ENCODE peak calls at places on chromosomes 1 and 21, in seven cellular contexts. E, M, B, P, C, X and V are unnamed samples.

GRCh38 chr1:241902376-241903067 is 54.5 kb downstream of the EXO1 start:
- DNase-seq in B (no peak), M (peak), X (peak), C (no peak), E (no peak), P (no peak), V (no peak)

GRCh38 chr1:77639056-77639455 is 43.4 kb downstream of the ZZZ3 start:
- DNase-seq in B (no peak), C (no peak), E (no peak), P (no peak), M (no peak), X (peak), V (no peak)

GRCh38 chr1:8384088-8384487 is 66.2 kb downstream of the SLC45A1 start:
- DNase-seq in C (no peak), E (no peak), P (no peak), B (no peak), M (peak), X (no peak), V (no peak)

GRCh38 chr1:101290922-101291561 is 54.2 kb downstream of the S1PR1 start:
- DNase-seq in E (no peak), P (no peak), B (no peak), C (no peak), M (no peak), X (no peak), V (no peak)

GRCh38 chr1:231937013-231937754 is 310.6 kb downstream of the DISC1 start:
- DNase-seq in P (no peak), M (no peak), C (peak), B (no peak), X (no peak), E (no peak), V (no peak)

GRCh38 chr1:93042134-93042821 is 36.8 kb upstream of the MTF2 start:
- DNase-seq in E (no peak), B (no peak), X (no peak), C (no peak), P (no peak), M (no peak), V (peak)

GRCh38 chr1:229272164-229273158 is 1.6 kb downstream of the RAB4A start:
- DNase-seq in X (no peak), B (no peak), M (no peak), P (no peak), E (no peak), C (no peak), V (no peak)

GRCh38 chr1:204316164-204316563 is 43.6 kb downstream of the PLEKHA6 start:
- DNase-seq in M (no peak), B (no peak), E (no peak), C (no peak), P (no peak), X (no peak), V (no peak)

GRCh38 chr21:36976882-36977651 is 10.6 kb upstream of the HLCS start:
- DNase-seq in C (no peak), M (peak), B (no peak), X (peak), P (peak), E (peak), V (no peak)

GRCh38 chr1:150537732-150538684 is 11.2 kb upstream of the ADAMTSL4 start:
- DNase-seq in M (peak), X (peak), B (peak), C (peak), P (no peak), E (peak), V (no peak)

GRCh38 chr1:232942413-232943294 is 7.8 kb upstream of the NTPCR start:
- DNase-seq in E (no peak), P (no peak), B (no peak), C (no peak), X (no peak), M (no peak), V (no peak)

GRCh38 chr1:15760520-15761211 is 2.1 kb downstream of the FBLIM1 start:
- DNase-seq in E (peak), X (peak), C (peak), M (peak), P (no peak), B (peak), V (no peak)

GRCh38 chr1:166166400-166166699 is 451 bp downstream of the FAM78B start:
- DNase-seq in E (no peak), P (no peak), C (no peak), X (no peak), B (no peak), M (no peak), V (no peak)

GRCh38 chr1:208910161-208910560 is 666.0 kb upstream of the PLXNA2 start:
- DNase-seq in E (no peak), P (no peak), B (no peak), C (no peak), X (no peak), M (no peak), V (no peak)

GRCh38 chr1:53526451-53527101 is 67.4 kb downstream of the DMRTB1 start:
- DNase-seq in C (peak), E (peak), X (peak), P (no peak), M (peak), B (no peak), V (no peak)

GRCh38 chr1:52551476-52552235 is 1.2 kb downstream of the TUT4 start:
- DNase-seq in P (no peak), B (no peak), X (peak), E (no peak), C (no peak), M (peak), V (peak)

GRCh38 chr1:98704474-98704873 is 43.0 kb downstream of the SNX7 start:
- DNase-seq in E (no peak), C (no peak), B (no peak), X (peak), M (peak), P (no peak), V (peak)

GRCh38 chr1:192550922-192551534 is 24.5 kb upstream of the RGS1 start:
- DNase-seq in B (no peak), P (no peak), E (no peak), M (peak), X (peak), C (no peak), V (peak)

GRCh38 chr1:36151845-36152203 is 2.5 kb upstream of the TRAPPC3 start:
- DNase-seq in M (no peak), P (peak), B (no peak), X (peak), E (no peak), C (no peak), V (peak)

GRCh38 chr1:176619261-176619660 is 156.3 kb downstream of the PAPPA2 start:
- DNase-seq in E (no peak), C (no peak), P (no peak), M (no peak), X (no peak), B (no peak), V (no peak)

GRCh38 chr1:153771841-153772593 is 3.2 kb upstream of the SLC27A3 start:
- DNase-seq in M (no peak), P (no peak), B (no peak), X (no peak), E (no peak), C (no peak), V (no peak)

GRCh38 chr1:215523906-215524305 is 43.2 kb upstream of the KCTD3 start:
- DNase-seq in E (no peak), C (no peak), P (no peak), M (no peak), B (no peak), X (peak), V (no peak)

GRCh38 chr1:227773558-227773957 is 38.3 kb downstream of the SNAP47 start:
- DNase-seq in M (no peak), B (no peak), E (no peak), P (no peak), C (no peak), X (no peak), V (no peak)

GRCh38 chr21:37032877-37033471 is 26.5 kb downstream of the RIPPLY3 start:
- DNase-seq in P (no peak), X (peak), E (peak), M (peak), C (no peak), B (no peak), V (no peak)

GRCh38 chr1:29973406-29973805 is 737.1 kb downstream of the PTPRU start:
- DNase-seq in P (no peak), M (no peak), E (no peak), B (no peak), C (no peak), X (peak), V (no peak)

GRCh38 chr21:32335601-32336575 is 37.2 kb downstream of the MRAP start:
- DNase-seq in E (no peak), X (peak), M (peak), B (no peak), P (no peak), C (no peak), V (no peak)

GRCh38 chr21:18373631-18374030 is 30.0 kb downstream of the TMPRSS15 start:
- DNase-seq in B (no peak), C (no peak), P (no peak), M (peak), X (peak), E (no peak), V (no peak)

GRCh38 chr1:55699151-55699695 is 484.1 kb upstream of the USP24 start:
- DNase-seq in M (no peak), P (no peak), E (no peak), X (no peak), B (no peak), C (no peak), V (no peak)

GRCh38 chr1:153387785-153388184 is 3.1 kb downstream of the S100A8 start:
- DNase-seq in M (no peak), E (no peak), C (no peak), X (no peak), B (no peak), P (no peak), V (no peak)

GRCh38 chr1:217981430-217981829 is 303.7 kb upstream of the RRP15 start:
- DNase-seq in P (no peak), B (no peak), X (no peak), C (no peak), E (no peak), M (no peak), V (no peak)

GRCh38 chr21:28518620-28519019 is 474.1 kb downstream of the LTN1 start:
- DNase-seq in E (no peak), P (no peak), M (no peak), X (no peak), B (no peak), C (no peak), V (no peak)

GRCh38 chr1:98386675-98387440 is 274.7 kb upstream of the SNX7 start:
- DNase-seq in P (no peak), E (no peak), X (no peak), C (no peak), M (no peak), B (no peak), V (no peak)

GRCh38 chr21:33058468-33059318 is 11.2 kb upstream of the OLIG1 start:
- DNase-seq in C (peak), E (no peak), M (no peak), P (no peak), X (no peak), B (no peak), V (no peak)

GRCh38 chr1:30762931-30763653 is 5.5 kb upstream of the LAPTM5 start:
- DNase-seq in B (no peak), C (no peak), M (no peak), P (no peak), X (no peak), E (no peak), V (no peak)

GRCh38 chr1:156069490-156070455 is 8.8 kb downstream of the RAB25 start:
- DNase-seq in B (no peak), C (no peak), P (no peak), X (no peak), E (no peak), M (no peak), V (no peak)

GRCh38 chr1:192879416-192879815 is 70.6 kb downstream of the RGS2 start:
- DNase-seq in E (no peak), B (no peak), P (no peak), M (peak), C (no peak), X (peak), V (no peak)

GRCh38 chr1:143553627-143554026 is 418.2 kb downstream of the FAM72C start:
- DNase-seq in E (no peak), C (no peak), P (no peak), X (no peak), M (no peak), B (no peak), V (no peak)

GRCh38 chr1:110777228-110777627 is 95.7 kb upstream of the CD53 start:
- DNase-seq in C (no peak), P (no peak), B (no peak), M (no peak), E (no peak), X (no peak), V (no peak)

GRCh38 chr1:88935522-88936222 is 44.3 kb upstream of the GTF2B start:
- DNase-seq in C (no peak), E (peak), X (peak), P (no peak), M (no peak), B (no peak), V (no peak)

DNA sequence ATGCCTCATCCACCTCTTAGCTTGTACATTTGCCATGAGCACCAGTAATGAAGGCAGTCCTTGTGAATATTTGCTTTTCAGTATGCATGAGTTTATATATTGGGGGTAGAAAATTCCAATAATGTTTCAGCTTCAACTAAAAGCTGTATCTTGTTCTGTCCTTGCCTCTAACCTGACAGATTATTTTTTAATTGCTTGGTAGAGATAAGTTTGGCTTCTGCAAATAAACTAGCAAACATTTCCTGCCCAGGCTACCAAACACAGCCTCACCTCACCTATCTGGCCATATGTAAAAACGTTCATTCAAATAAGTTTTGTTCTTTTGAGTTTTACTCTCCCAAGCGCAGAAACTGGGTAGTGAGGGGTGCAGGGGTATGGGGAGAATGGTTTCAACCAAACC is 75.6 kb upstream of the HOOK1 start:
- DNase-seq in E (no peak), M (no peak), B (no peak), X (no peak), C (no peak), P (no peak), V (no peak)
- H3K27ac ChIP-seq in E (peak), M (no peak), B (no peak), X (peak), C (peak), P (no peak), V (no peak)

GRCh38 chr1:203028067-203028783 is 1.9 kb downstream of the PPFIA4 start:
- DNase-seq in E (no peak), P (no peak), C (no peak), X (no peak), B (no peak), M (no peak), V (no peak)
- H3K27ac ChIP-seq in E (no peak), P (no peak), C (peak), X (no peak), B (no peak), M (no peak), V (no peak)

GRCh38 chr21:42986125-42986783 is 11.9 kb downstream of the PKNOX1 start:
- DNase-seq in C (no peak), E (no peak), M (no peak), X (no peak), B (no peak), P (no peak), V (no peak)
- H3K27ac ChIP-seq in C (no peak), E (no peak), M (no peak), X (no peak), B (no peak), P (no peak), V (peak)

GRCh38 chr1:9905010-9905409 is 5.1 kb downstream of the CTNNBIP1 start:
- DNase-seq in X (peak), M (peak), C (no peak), B (no peak), E (no peak), P (no peak), V (no peak)
- H3K27ac ChIP-seq in X (no peak), M (peak), C (peak), B (peak), E (no peak), P (no peak), V (no peak)

GRCh38 chr1:183040600-183040999 is 17.4 kb downstream of the LAMC1 start:
- DNase-seq in E (no peak), B (no peak), X (peak), M (peak), P (no peak), C (no peak), V (no peak)
- H3K27ac ChIP-seq in E (no peak), B (peak), X (peak), M (peak), P (no peak), C (peak), V (no peak)

GRCh38 chr1:24505816-24506215 is 3.2 kb downstream of the RCAN3 start:
- DNase-seq in M (no peak), X (no peak), E (no peak), P (no peak), B (no peak), C (no peak), V (no peak)
- H3K27ac ChIP-seq in M (no peak), X (no peak), E (no peak), P (no peak), B (no peak), C (no peak), V (no peak)

GRCh38 chr1:3620708-3621107 is 4.1 kb upstream of the TPRG1L start:
- DNase-seq in X (no peak), E (no peak), B (no peak), C (no peak), M (no peak), P (no peak), V (no peak)

GRCh38 chr1:3625151-3625907 is 514 bp downstream of the TPRG1L start:
- DNase-seq in P (no peak), E (no peak), B (no peak), X (peak), M (peak), C (no peak), V (no peak)

GRCh38 chr1:3623441-3624150 is 1.2 kb upstream of the TPRG1L start:
- DNase-seq in E (no peak), X (no peak), M (no peak), P (no peak), C (no peak), B (no peak), V (no peak)

GRCh38 chr1:3627515-3628253 is 2.9 kb downstream of the TPRG1L start:
- DNase-seq in C (no peak), X (no peak), B (no peak), P (no peak), M (no peak), E (no peak), V (no peak)

GRCh38 chr1:3624194-3625136 is at the start of gene TPRG1L:
- DNase-seq in C (peak), P (peak), E (peak), M (peak), X (peak), B (peak), V (peak)
- H3K27ac ChIP-seq in C (peak), P (peak), E (peak), M (peak), X (peak), B (peak), V (peak)

DNA sequence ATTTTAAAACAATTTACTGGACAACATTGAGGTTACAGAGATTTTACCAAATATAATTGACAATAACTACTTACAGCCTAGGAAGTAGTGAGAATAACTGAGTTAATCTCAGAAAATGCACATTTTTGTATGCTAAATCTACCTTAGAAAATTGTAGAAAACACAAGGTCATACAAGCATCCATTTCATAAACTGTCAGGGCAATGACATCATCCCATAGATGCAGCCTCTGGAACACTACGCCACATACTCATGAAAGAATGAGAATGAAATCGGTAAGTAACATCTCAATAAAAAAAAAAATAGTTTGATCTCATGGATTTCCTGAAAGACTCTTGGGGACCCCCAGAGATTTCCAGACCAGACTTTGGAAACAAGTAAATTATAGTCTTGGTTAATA is 28.9 kb upstream of the BARHL2 start:
- DNase-seq in X (no peak), P (no peak), E (no peak), B (no peak), C (no peak), M (no peak), V (no peak)
- H3K27ac ChIP-seq in X (no peak), P (no peak), E (no peak), B (no peak), C (no peak), M (no peak), V (no peak)

GRCh38 chr1:21308847-21309652 is 18.8 kb upstream of the ECE1 start:
- DNase-seq in P (no peak), X (peak), B (no peak), M (no peak), C (no peak), E (no peak), V (no peak)
- H3K27ac ChIP-seq in P (no peak), X (peak), B (no peak), M (no peak), C (peak), E (no peak), V (no peak)